ENCODE peak calls at places on chromosomes 11 and 22, in five cellular contexts. One of them, this sample, is unnamed. For H3K4me1, the result is how much of the 10 kb centered on the place peaks cover.

GRCh38 chr11:36009469-36009868 is 65.6 kb downstream of the LDLRAD3 start:
- DNase-seq in A549: peak
- DNase-seq in endodermal cell: no peak
- DNase-seq in adrenal gland: no peak
- DNase-seq in lung: no peak
- DNase-seq in this sample: peak

GRCh38 chr11:66020618-66021357 is 5.5 kb downstream of the CATSPER1 start:
- DNase-seq in A549: peak
- DNase-seq in adrenal gland: peak
- DNase-seq in endodermal cell: no peak
- DNase-seq in lung: peak
- DNase-seq in this sample: peak

GRCh38 chr22:41021655-41022454 is 70.5 kb upstream of the EP300 start:
- DNase-seq in lung: peak
- DNase-seq in A549: peak
- DNase-seq in endodermal cell: peak
- DNase-seq in adrenal gland: peak
- DNase-seq in this sample: peak

GRCh38 chr11:118321386-118322082 is 17.0 kb downstream of the CD3E start:
- DNase-seq in endodermal cell: no peak
- DNase-seq in adrenal gland: no peak
- DNase-seq in lung: no peak
- DNase-seq in A549: no peak
- DNase-seq in this sample: no peak

GRCh38 chr11:113470233-113470632 is 5.0 kb downstream of the DRD2 start:
- DNase-seq in endodermal cell: peak
- DNase-seq in adrenal gland: no peak
- DNase-seq in lung: no peak
- DNase-seq in A549: no peak
- DNase-seq in this sample: no peak

GRCh38 chr11:41457216-41458014 is 2.0 kb downstream of the LRRC4C start:
- DNase-seq in A549: no peak
- DNase-seq in adrenal gland: no peak
- DNase-seq in lung: no peak
- DNase-seq in endodermal cell: no peak
- DNase-seq in this sample: no peak

GRCh38 chr22:42462016-42462415 is 29.8 kb upstream of the NFAM1 start:
- DNase-seq in endodermal cell: no peak
- DNase-seq in A549: no peak
- DNase-seq in lung: no peak
- DNase-seq in adrenal gland: no peak
- DNase-seq in this sample: no peak

GRCh38 chr11:33868646-33869461 is 23.0 kb downstream of the LMO2 start:
- DNase-seq in endodermal cell: peak
- DNase-seq in lung: no peak
- DNase-seq in adrenal gland: no peak
- DNase-seq in A549: no peak
- DNase-seq in this sample: no peak

GRCh38 chr22:37638351-37639069 is 959 bp upstream of the SH3BP1 start:
- DNase-seq in A549: no peak
- DNase-seq in lung: no peak
- DNase-seq in adrenal gland: no peak
- DNase-seq in endodermal cell: peak
- DNase-seq in this sample: no peak

GRCh38 chr22:38859581-38860290 is 12.3 kb downstream of the CBX6 start:
- DNase-seq in lung: no peak
- DNase-seq in adrenal gland: no peak
- DNase-seq in A549: no peak
- DNase-seq in endodermal cell: no peak
- DNase-seq in this sample: no peak

GRCh38 chr11:12581923-12582322 is 92.3 kb upstream of the TEAD1 start:
- DNase-seq in endodermal cell: peak
- DNase-seq in A549: peak
- DNase-seq in lung: peak
- DNase-seq in adrenal gland: no peak
- DNase-seq in this sample: peak

GRCh38 chr11:121213568-121213893 is 79.0 kb upstream of the SC5D start:
- DNase-seq in lung: no peak
- DNase-seq in A549: no peak
- DNase-seq in endodermal cell: no peak
- DNase-seq in adrenal gland: no peak
- DNase-seq in this sample: no peak

GRCh38 chr11:134044514-134045284 is 24.2 kb upstream of the JAM3 start:
- DNase-seq in lung: no peak
- DNase-seq in A549: no peak
- DNase-seq in endodermal cell: no peak
- DNase-seq in adrenal gland: no peak
- DNase-seq in this sample: no peak

GRCh38 chr11:57648791-57649735 is 649 bp downstream of the YPEL4 start:
- DNase-seq in endodermal cell: peak
- DNase-seq in adrenal gland: no peak
- DNase-seq in lung: no peak
- DNase-seq in A549: no peak
- DNase-seq in this sample: no peak
- H3K4me1 ChIP-seq in endodermal cell: under half
- H3K4me1 ChIP-seq in adrenal gland: under half
- H3K4me1 ChIP-seq in lung: under half
- H3K4me1 ChIP-seq in A549: under half
- H3K4me1 ChIP-seq in this sample: under half

DNA sequence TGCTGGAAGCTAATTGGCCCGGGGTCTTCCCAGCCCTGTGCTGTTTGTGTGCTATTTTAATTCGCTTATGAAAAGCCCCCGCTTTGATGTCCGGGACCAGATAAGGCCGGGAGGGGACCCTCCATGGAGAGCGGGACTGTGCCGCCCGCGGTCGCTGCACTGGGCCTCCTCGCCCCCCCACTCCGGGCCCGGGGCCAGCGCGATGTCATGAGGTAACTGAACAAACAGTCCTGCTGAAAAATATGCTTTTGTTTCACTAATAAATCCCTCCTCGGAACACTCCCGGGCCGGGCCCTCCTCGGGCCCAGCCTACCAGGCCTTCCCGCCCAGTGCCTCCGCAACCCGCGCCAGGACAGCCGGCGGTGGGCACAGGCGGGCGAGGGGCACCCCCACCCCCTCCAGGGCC is 78.3 kb downstream of the CDKN1C start:
- DNase-seq in A549: no peak
- DNase-seq in lung: peak
- DNase-seq in endodermal cell: peak
- DNase-seq in adrenal gland: peak
- DNase-seq in this sample: no peak
- H3K4me3 ChIP-seq in A549: no peak
- H3K4me3 ChIP-seq in lung: no peak
- H3K4me3 ChIP-seq in endodermal cell: no peak
- H3K4me3 ChIP-seq in adrenal gland: no peak
- H3K4me3 ChIP-seq in this sample: no peak

DNA sequence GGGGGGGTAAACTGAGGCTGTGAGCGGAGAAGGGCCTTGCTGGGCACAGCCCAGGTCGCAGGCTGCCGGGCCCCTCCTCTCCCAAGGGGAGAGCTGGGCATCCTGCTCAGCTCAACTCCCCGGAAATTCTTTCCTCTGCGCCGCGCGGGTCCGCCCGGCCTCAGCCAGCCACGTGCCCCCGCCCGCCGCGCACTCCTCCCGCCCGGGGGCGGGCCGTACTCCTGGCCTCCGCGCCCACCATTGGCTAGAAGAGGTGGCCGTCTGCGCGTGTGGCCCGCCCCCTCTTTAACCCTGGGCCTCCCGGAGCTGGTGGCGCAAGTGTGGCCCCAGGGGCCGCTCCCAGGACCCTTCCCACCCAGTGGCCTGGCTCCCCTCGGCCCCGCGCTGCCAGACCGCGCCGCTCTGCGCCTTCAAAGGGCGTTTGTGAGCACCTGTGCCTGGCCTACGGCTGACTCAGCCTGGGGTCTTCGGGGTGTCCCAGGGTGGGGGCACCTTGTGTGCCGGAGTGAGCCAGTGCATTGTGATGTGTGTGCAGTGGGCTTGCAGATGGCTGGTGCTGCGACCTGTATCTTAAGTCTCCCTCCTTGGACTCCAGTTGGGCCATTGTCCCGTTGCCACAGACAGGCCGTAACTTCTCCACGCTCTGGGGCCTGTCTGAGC is 2.0 kb downstream of the MRGPRF start:
- DNase-seq in A549: no peak
- DNase-seq in endodermal cell: peak
- DNase-seq in lung: peak
- DNase-seq in adrenal gland: no peak
- DNase-seq in this sample: peak
- H3K4me1 ChIP-seq in A549: under half
- H3K4me1 ChIP-seq in endodermal cell: under half
- H3K4me1 ChIP-seq in lung: under half
- H3K4me1 ChIP-seq in adrenal gland: under half
- H3K4me1 ChIP-seq in this sample: under half

DNA sequence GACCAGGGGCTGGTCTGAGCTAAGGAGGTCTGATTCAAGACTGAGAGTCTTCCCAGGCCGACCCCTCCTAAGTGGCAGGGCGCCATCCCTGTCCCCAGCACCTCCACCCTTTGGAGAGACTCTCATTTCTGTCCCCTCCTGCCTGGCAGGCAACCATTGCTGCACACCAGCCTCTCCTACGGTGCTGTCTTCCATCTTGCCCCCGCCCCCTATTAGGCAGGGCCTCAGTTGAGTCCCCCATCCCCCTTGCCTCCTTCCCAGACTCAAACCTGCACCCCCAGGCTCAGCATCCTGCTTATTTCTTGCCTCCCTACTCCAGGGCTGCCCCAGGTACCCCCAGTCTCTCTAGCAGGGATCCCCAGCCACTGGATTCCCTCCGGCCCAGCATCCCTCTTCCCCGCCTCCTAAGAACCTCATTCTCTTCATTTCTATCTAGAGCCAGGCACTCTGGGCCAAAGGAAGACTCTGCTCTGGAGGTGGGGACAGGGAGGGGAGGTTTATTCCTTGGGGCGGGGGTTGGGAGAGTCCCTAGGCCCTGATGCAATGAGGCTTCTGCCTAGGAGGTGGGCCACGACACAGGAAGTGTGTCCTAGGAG is 1.7 kb upstream of the RCOR2 start:
- DNase-seq in lung: no peak
- DNase-seq in endodermal cell: peak
- DNase-seq in A549: no peak
- DNase-seq in adrenal gland: no peak
- DNase-seq in this sample: no peak
- H3K4me3 ChIP-seq in lung: no peak
- H3K4me3 ChIP-seq in endodermal cell: peak
- H3K4me3 ChIP-seq in A549: no peak
- H3K4me3 ChIP-seq in adrenal gland: peak
- H3K4me3 ChIP-seq in this sample: no peak

DNA sequence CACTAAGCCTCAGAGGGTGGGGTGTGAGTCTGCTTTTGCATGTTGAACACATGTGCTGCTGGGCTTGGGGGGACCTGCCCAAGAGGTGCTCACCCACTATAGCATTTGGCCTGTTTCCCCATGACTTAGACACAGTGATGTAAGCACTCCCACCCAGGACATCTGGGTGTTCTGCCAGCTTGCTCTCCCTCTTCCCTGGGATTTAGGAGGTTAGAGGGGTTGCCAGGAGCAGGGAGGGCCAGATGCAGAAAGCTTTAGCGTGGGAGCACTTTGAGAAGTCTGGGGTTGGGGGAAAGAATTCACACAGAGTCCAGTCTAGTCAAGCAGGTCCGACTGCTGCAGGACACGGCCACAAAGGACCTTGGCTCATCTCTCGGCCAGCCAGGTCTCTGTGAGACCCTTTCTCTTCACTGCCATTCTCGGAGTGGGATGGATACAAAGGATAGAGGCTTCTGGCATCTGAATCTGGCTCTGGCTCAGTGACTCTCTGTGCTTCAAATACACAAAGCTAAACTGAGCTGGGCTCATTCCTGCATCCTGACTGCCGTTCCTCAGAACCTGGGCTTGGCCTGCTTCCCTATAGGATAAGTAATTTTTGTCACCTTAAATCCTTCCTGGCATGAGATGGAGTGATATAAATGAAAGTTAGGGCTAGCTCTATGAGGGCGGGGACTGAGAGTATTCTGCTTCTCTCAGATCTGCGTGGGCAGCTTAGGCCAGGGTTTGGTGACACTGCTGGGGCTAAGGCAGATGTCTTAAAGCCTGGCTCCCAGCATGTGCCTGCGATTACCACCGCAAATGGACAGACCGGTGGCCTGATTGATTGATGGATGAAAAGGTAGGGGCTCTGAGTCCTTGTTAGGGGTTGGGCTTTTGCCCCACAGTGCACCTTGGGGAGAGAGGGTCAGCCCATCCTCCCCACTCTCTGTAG is 14.5 kb downstream of the USP2 start:
- DNase-seq in lung: no peak
- DNase-seq in A549: no peak
- DNase-seq in adrenal gland: no peak
- DNase-seq in endodermal cell: peak
- DNase-seq in this sample: no peak
- H3K4me1 ChIP-seq in lung: under half
- H3K4me1 ChIP-seq in A549: half or more
- H3K4me1 ChIP-seq in adrenal gland: half or more
- H3K4me1 ChIP-seq in endodermal cell: under half
- H3K4me1 ChIP-seq in this sample: under half

DNA sequence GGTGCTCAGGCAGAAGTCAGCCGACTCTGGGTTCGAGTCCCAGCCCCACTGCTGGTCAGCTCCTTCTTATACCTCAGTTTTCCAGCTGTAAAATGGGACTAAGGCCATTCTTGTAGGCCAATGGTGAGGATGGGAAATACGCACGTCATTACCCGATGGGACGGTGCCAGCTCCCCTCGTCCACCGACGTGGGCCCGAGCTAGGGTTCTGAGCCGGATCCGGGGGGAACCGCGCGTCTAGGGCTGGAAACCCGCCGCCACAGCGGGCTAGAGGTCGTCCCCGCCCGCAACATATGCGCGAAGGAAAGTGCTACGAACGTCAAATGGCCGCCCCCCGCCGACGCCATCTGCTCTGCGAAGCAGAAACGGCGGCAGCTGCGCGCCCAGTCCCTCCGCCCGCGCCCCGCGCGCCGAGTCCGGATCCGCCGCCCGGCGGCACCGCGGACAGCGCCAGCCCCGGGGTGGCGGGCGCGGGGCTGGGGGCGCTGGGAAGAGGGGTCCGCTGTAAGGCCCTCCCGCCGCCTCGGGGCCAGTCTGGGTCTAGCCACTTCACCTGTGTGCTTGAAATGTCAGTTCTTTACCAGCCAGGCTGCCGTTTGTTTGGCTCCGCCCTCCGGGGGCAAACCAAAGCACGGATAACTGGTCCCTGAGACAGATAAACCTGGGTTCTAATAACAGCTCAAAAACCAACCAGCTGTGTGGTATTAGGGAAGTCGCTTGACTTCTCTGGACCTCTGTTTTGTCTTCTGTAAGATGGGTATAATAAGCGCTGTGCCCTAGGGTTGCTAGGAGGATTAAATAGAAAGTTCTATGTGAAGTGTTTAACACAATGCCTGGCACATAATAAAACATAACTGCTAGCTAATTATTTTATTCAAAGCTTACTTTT is 103.5 kb upstream of the RCN1 start:
- DNase-seq in adrenal gland: no peak
- DNase-seq in endodermal cell: peak
- DNase-seq in A549: no peak
- DNase-seq in lung: no peak
- DNase-seq in this sample: no peak
- H3K4me3 ChIP-seq in adrenal gland: peak
- H3K4me3 ChIP-seq in endodermal cell: peak
- H3K4me3 ChIP-seq in A549: no peak
- H3K4me3 ChIP-seq in lung: no peak
- H3K4me3 ChIP-seq in this sample: no peak

This sample was measured in mammary epithelial cell.